ENCODE peak calls at places on chromosomes 1 and 21, in seven cellular contexts. U is astrocyte of the spinal cord; T is fibroblast of gingiva; C is CD8-positive, alpha-beta T cell; Z is mesenchymal stem cell; B is stimulated activated CD4-positive, alpha-beta T cell treated with anti-CD3 and anti-CD28 coated beads, TNF-alpha, amount 100 ng/mL, for 24 hours; R is NCI-H2029. K is an unnamed sample.

GRCh38 chr1:179141592-179142244 is 59.8 kb downstream of the TOR3A start:
- DNase-seq in U (peak), T (peak), C (no peak), Z (peak), B (no peak), R (no peak), K (no peak)

GRCh38 chr21:8991088-8991907 is 1530.1 kb upstream of the TPTE start:
- DNase-seq in U (no peak), T (no peak), C (no peak), Z (no peak), B (no peak), R (no peak), K (no peak)

GRCh38 chr1:89723863-89724262 is 90.9 kb downstream of the LRRC8C start:
- DNase-seq in U (no peak), T (peak), C (no peak), Z (no peak), B (no peak), R (no peak), K (no peak)

GRCh38 chr1:214154596-214155261 is 126.2 kb upstream of the SMYD2 start:
- DNase-seq in U (no peak), T (no peak), C (no peak), Z (no peak), B (no peak), R (no peak), K (no peak)

GRCh38 chr1:41364444-41365319 is 3.4 kb downstream of the FOXO6 start:
- DNase-seq in U (no peak), T (no peak), C (no peak), Z (no peak), B (no peak), R (peak), K (no peak)

GRCh38 chr1:7335224-7335879 is 435.7 kb upstream of the VAMP3 start:
- DNase-seq in U (no peak), T (no peak), C (no peak), Z (peak), B (no peak), R (no peak), K (no peak)

GRCh38 chr21:28338906-28339305 is 653.8 kb downstream of the LTN1 start:
- DNase-seq in U (no peak), T (no peak), C (no peak), Z (no peak), B (no peak), R (no peak), K (no peak)

GRCh38 chr1:64073705-64074104 is 129.7 kb upstream of the UBE2U start:
- DNase-seq in U (no peak), T (peak), C (no peak), Z (peak), B (no peak), R (no peak), K (no peak)

GRCh38 chr1:203888807-203889251 is 27.4 kb downstream of the SNRPE start:
- DNase-seq in U (peak), T (peak), C (no peak), Z (peak), B (no peak), R (no peak), K (no peak)

GRCh38 chr1:216580538-216581057 is 142.6 kb downstream of the ESRRG start:
- DNase-seq in U (no peak), T (no peak), C (no peak), Z (peak), B (no peak), R (no peak), K (no peak)

GRCh38 chr21:41561701-41562100 is 53.7 kb upstream of the TMPRSS2 start:
- DNase-seq in U (no peak), T (no peak), C (no peak), Z (no peak), B (no peak), R (no peak), K (no peak)

GRCh38 chr1:119347858-119348257 is 20.7 kb upstream of the HAO2 start:
- DNase-seq in U (no peak), T (no peak), C (no peak), Z (no peak), B (no peak), R (no peak), K (no peak)

GRCh38 chr1:201850053-201850397 is 21.1 kb downstream of the IPO9 start:
- DNase-seq in U (peak), T (peak), C (no peak), Z (peak), B (no peak), R (peak), K (no peak)

GRCh38 chr1:207990455-207990854 is 79.5 kb upstream of the CD34 start:
- DNase-seq in U (no peak), T (no peak), C (no peak), Z (no peak), B (no peak), R (no peak), K (no peak)

K was measured in activated effector memory CD4-positive, alpha-beta T cell treated with Interleukin-2 at 50 U/mL for 16 hours.